ENCODE peak calls at places on chromosomes 7 and 10, in six cellular contexts. One of them, this sample, is unnamed.

GRCh38 chr7:116521046-116521664 is 3.7 kb upstream of the CAV1 start:
- DNase-seq in NCI-H187: no peak
- DNase-seq in left lung: no peak
- DNase-seq in activated T-cell treated with anti-CD3 and anti-CD28 coated beads for 48 hours: no peak
- DNase-seq in left cardiac atrium: no peak
- DNase-seq in right lobe of liver: no peak
- DNase-seq in this sample: no peak

GRCh38 chr7:135349746-135350145 is 116.1 kb downstream of the STRA8 start:
- DNase-seq in NCI-H187: no peak
- DNase-seq in left lung: no peak
- DNase-seq in activated T-cell treated with anti-CD3 and anti-CD28 coated beads for 48 hours: no peak
- DNase-seq in left cardiac atrium: no peak
- DNase-seq in right lobe of liver: no peak
- DNase-seq in this sample: no peak

GRCh38 chr10:4865945-4866661 is 40.1 kb downstream of the AKR1E2 start:
- DNase-seq in NCI-H187: no peak
- DNase-seq in left lung: no peak
- DNase-seq in activated T-cell treated with anti-CD3 and anti-CD28 coated beads for 48 hours: no peak
- DNase-seq in left cardiac atrium: no peak
- DNase-seq in right lobe of liver: no peak
- DNase-seq in this sample: no peak

GRCh38 chr7:155918720-155919399 is 106.6 kb upstream of the SHH start:
- DNase-seq in NCI-H187: no peak
- DNase-seq in left lung: no peak
- DNase-seq in activated T-cell treated with anti-CD3 and anti-CD28 coated beads for 48 hours: no peak
- DNase-seq in left cardiac atrium: peak; percentile 47
- DNase-seq in right lobe of liver: peak; percentile 91
- DNase-seq in this sample: no peak

GRCh38 chr10:133076274-133077038 is 11.3 kb upstream of the ADGRA1 start:
- DNase-seq in NCI-H187: no peak
- DNase-seq in left lung: peak; percentile 71
- DNase-seq in activated T-cell treated with anti-CD3 and anti-CD28 coated beads for 48 hours: no peak
- DNase-seq in left cardiac atrium: no peak
- DNase-seq in right lobe of liver: no peak
- DNase-seq in this sample: no peak

GRCh38 chr7:81066797-81067196 is 147.9 kb upstream of the SEMA3C start:
- DNase-seq in NCI-H187: no peak
- DNase-seq in left lung: no peak
- DNase-seq in activated T-cell treated with anti-CD3 and anti-CD28 coated beads for 48 hours: no peak
- DNase-seq in left cardiac atrium: no peak
- DNase-seq in right lobe of liver: no peak
- DNase-seq in this sample: no peak

GRCh38 chr7:142571581-142571980 is 177.7 kb upstream of the PRSS1 start:
- DNase-seq in NCI-H187: no peak
- DNase-seq in left lung: no peak
- DNase-seq in activated T-cell treated with anti-CD3 and anti-CD28 coated beads for 48 hours: no peak
- DNase-seq in left cardiac atrium: no peak
- DNase-seq in right lobe of liver: no peak
- DNase-seq in this sample: no peak

GRCh38 chr10:42875792-42876191 is 93.2 kb downstream of the BMS1 start:
- DNase-seq in NCI-H187: no peak
- DNase-seq in left lung: peak; percentile 50
- DNase-seq in activated T-cell treated with anti-CD3 and anti-CD28 coated beads for 48 hours: no peak
- DNase-seq in left cardiac atrium: peak; percentile 40
- DNase-seq in right lobe of liver: no peak
- DNase-seq in this sample: no peak

GRCh38 chr10:96910488-96911395 is 78.6 kb downstream of the LCOR start:
- DNase-seq in NCI-H187: no peak
- DNase-seq in left lung: no peak
- DNase-seq in activated T-cell treated with anti-CD3 and anti-CD28 coated beads for 48 hours: no peak
- DNase-seq in left cardiac atrium: no peak
- DNase-seq in right lobe of liver: no peak
- DNase-seq in this sample: no peak

This sample was measured in NCI-H2107.